ENCODE peak calls at places on chromosomes 2 and 18, in five cellular contexts. One of them, this sample, is unnamed.

GRCh38 chr2:236496311-236496710 is 73.3 kb upstream of the ACKR3 start:
- DNase-seq in ELF-1: no peak
- DNase-seq in lower lobe of right lung: no peak
- DNase-seq in HT1080: no peak
- DNase-seq in CD8-positive, alpha-beta memory T cell: no peak
- DNase-seq in this sample: no peak

GRCh38 chr2:30221531-30221930 is 9.8 kb upstream of the LBH start:
- DNase-seq in ELF-1: no peak
- DNase-seq in lower lobe of right lung: no peak
- DNase-seq in HT1080: no peak
- DNase-seq in CD8-positive, alpha-beta memory T cell: no peak
- DNase-seq in this sample: no peak

GRCh38 chr18:8188196-8188595 is 421.0 kb upstream of the RAB12 start:
- DNase-seq in ELF-1: no peak
- DNase-seq in lower lobe of right lung: no peak
- DNase-seq in HT1080: peak; percentile 94
- DNase-seq in CD8-positive, alpha-beta memory T cell: no peak
- DNase-seq in this sample: no peak

GRCh38 chr2:165007162-165007744 is 51.9 kb upstream of the SLC38A11 start:
- DNase-seq in ELF-1: no peak
- DNase-seq in lower lobe of right lung: no peak
- DNase-seq in HT1080: no peak
- DNase-seq in CD8-positive, alpha-beta memory T cell: no peak
- DNase-seq in this sample: no peak

GRCh38 chr2:137729305-137729704 is 235.0 kb upstream of the HNMT start:
- DNase-seq in ELF-1: no peak
- DNase-seq in lower lobe of right lung: no peak
- DNase-seq in HT1080: no peak
- DNase-seq in CD8-positive, alpha-beta memory T cell: no peak
- DNase-seq in this sample: no peak

GRCh38 chr2:138084206-138084605 is 119.9 kb downstream of the HNMT start:
- DNase-seq in ELF-1: no peak
- DNase-seq in lower lobe of right lung: no peak
- DNase-seq in HT1080: no peak
- DNase-seq in CD8-positive, alpha-beta memory T cell: no peak
- DNase-seq in this sample: no peak

GRCh38 chr2:152034257-152034801 is 64.5 kb downstream of the CACNB4 start:
- DNase-seq in ELF-1: no peak
- DNase-seq in lower lobe of right lung: no peak
- DNase-seq in HT1080: no peak
- DNase-seq in CD8-positive, alpha-beta memory T cell: no peak
- DNase-seq in this sample: no peak

GRCh38 chr2:67289921-67290371 is 107.2 kb upstream of the ETAA1 start:
- DNase-seq in ELF-1: no peak
- DNase-seq in lower lobe of right lung: no peak
- DNase-seq in HT1080: peak; percentile 68
- DNase-seq in CD8-positive, alpha-beta memory T cell: no peak
- DNase-seq in this sample: no peak

GRCh38 chr18:9506046-9506792 is 30.9 kb downstream of the RALBP1 start:
- DNase-seq in ELF-1: no peak
- DNase-seq in lower lobe of right lung: no peak
- DNase-seq in HT1080: peak; percentile 44
- DNase-seq in CD8-positive, alpha-beta memory T cell: no peak
- DNase-seq in this sample: no peak

GRCh38 chr2:165825041-165825440 is 31.0 kb upstream of the GALNT3 start:
- DNase-seq in ELF-1: no peak
- DNase-seq in lower lobe of right lung: no peak
- DNase-seq in HT1080: peak; percentile 9
- DNase-seq in CD8-positive, alpha-beta memory T cell: no peak
- DNase-seq in this sample: no peak

GRCh38 chr2:111068435-111069058 is 52.2 kb upstream of the BCL2L11 start:
- DNase-seq in ELF-1: peak; percentile 81
- DNase-seq in lower lobe of right lung: no peak
- DNase-seq in HT1080: no peak
- DNase-seq in CD8-positive, alpha-beta memory T cell: no peak
- DNase-seq in this sample: no peak

GRCh38 chr2:129908721-129909373 is 70.6 kb upstream of the RAB6C start:
- DNase-seq in ELF-1: no peak
- DNase-seq in lower lobe of right lung: no peak
- DNase-seq in HT1080: no peak
- DNase-seq in CD8-positive, alpha-beta memory T cell: no peak
- DNase-seq in this sample: no peak

GRCh38 chr18:33146009-33146408 is 294.5 kb downstream of the CCDC178 start:
- DNase-seq in ELF-1: no peak
- DNase-seq in lower lobe of right lung: no peak
- DNase-seq in HT1080: no peak
- DNase-seq in CD8-positive, alpha-beta memory T cell: no peak
- DNase-seq in this sample: no peak

GRCh38 chr2:169656164-169656563 is 38.0 kb downstream of the CFAP210 start:
- DNase-seq in ELF-1: no peak
- DNase-seq in lower lobe of right lung: no peak
- DNase-seq in HT1080: no peak
- DNase-seq in CD8-positive, alpha-beta memory T cell: no peak
- DNase-seq in this sample: no peak

GRCh38 chr2:117820444-117820843 is 6.0 kb downstream of the DDX18 start:
- DNase-seq in ELF-1: no peak
- DNase-seq in lower lobe of right lung: no peak
- DNase-seq in HT1080: no peak
- DNase-seq in CD8-positive, alpha-beta memory T cell: no peak
- DNase-seq in this sample: no peak

GRCh38 chr2:156325671-156326385 is 6.7 kb downstream of the NR4A2 start:
- DNase-seq in ELF-1: no peak
- DNase-seq in lower lobe of right lung: no peak
- DNase-seq in HT1080: no peak
- DNase-seq in CD8-positive, alpha-beta memory T cell: no peak
- DNase-seq in this sample: no peak

GRCh38 chr18:50629148-50629631 is 69.3 kb downstream of the MAPK4 start:
- DNase-seq in ELF-1: no peak
- DNase-seq in lower lobe of right lung: no peak
- DNase-seq in HT1080: no peak
- DNase-seq in CD8-positive, alpha-beta memory T cell: no peak
- DNase-seq in this sample: no peak

GRCh38 chr2:132416080-132416911 is at the start of gene GPR39:
- DNase-seq in ELF-1: peak; percentile 94
- DNase-seq in lower lobe of right lung: peak; percentile 94
- DNase-seq in HT1080: peak; percentile 99
- DNase-seq in CD8-positive, alpha-beta memory T cell: no peak
- DNase-seq in this sample: no peak

GRCh38 chr2:118046628-118047210 is 32.8 kb upstream of the CCDC93 start:
- DNase-seq in ELF-1: no peak
- DNase-seq in lower lobe of right lung: no peak
- DNase-seq in HT1080: peak; percentile 25
- DNase-seq in CD8-positive, alpha-beta memory T cell: no peak
- DNase-seq in this sample: no peak

GRCh38 chr2:181554511-181554910 is 97.3 kb downstream of the ITGA4 start:
- DNase-seq in ELF-1: no peak
- DNase-seq in lower lobe of right lung: no peak
- DNase-seq in HT1080: no peak
- DNase-seq in CD8-positive, alpha-beta memory T cell: no peak
- DNase-seq in this sample: no peak

GRCh38 chr18:79873449-79874110 is 75.8 kb downstream of the KCNG2 start:
- DNase-seq in ELF-1: peak; percentile 56
- DNase-seq in lower lobe of right lung: no peak
- DNase-seq in HT1080: no peak
- DNase-seq in CD8-positive, alpha-beta memory T cell: no peak
- DNase-seq in this sample: no peak

GRCh38 chr2:181138816-181139215 is 158.4 kb downstream of the UBE2E3 start:
- DNase-seq in ELF-1: no peak
- DNase-seq in lower lobe of right lung: no peak
- DNase-seq in HT1080: peak; percentile 69
- DNase-seq in CD8-positive, alpha-beta memory T cell: no peak
- DNase-seq in this sample: no peak

GRCh38 chr2:80073134-80073561 is 231.4 kb downstream of the LRRTM1 start:
- DNase-seq in ELF-1: peak; percentile 80
- DNase-seq in lower lobe of right lung: no peak
- DNase-seq in HT1080: peak; percentile 38
- DNase-seq in CD8-positive, alpha-beta memory T cell: no peak
- DNase-seq in this sample: no peak

GRCh38 chr2:143824796-143825195 is 695.1 kb downstream of the ZEB2 start:
- DNase-seq in ELF-1: no peak
- DNase-seq in lower lobe of right lung: no peak
- DNase-seq in HT1080: no peak
- DNase-seq in CD8-positive, alpha-beta memory T cell: no peak
- DNase-seq in this sample: no peak

GRCh38 chr2:96495983-96496382 is 9.2 kb downstream of the NEURL3 start:
- DNase-seq in ELF-1: no peak
- DNase-seq in lower lobe of right lung: no peak
- DNase-seq in HT1080: no peak
- DNase-seq in CD8-positive, alpha-beta memory T cell: no peak
- DNase-seq in this sample: no peak

GRCh38 chr2:215917953-215918620 is 95.3 kb downstream of the MREG start:
- DNase-seq in ELF-1: peak; percentile 68
- DNase-seq in lower lobe of right lung: no peak
- DNase-seq in HT1080: no peak
- DNase-seq in CD8-positive, alpha-beta memory T cell: no peak
- DNase-seq in this sample: no peak

GRCh38 chr2:177322801-177323261 is 58.3 kb upstream of the NFE2L2 start:
- DNase-seq in ELF-1: peak; percentile 64
- DNase-seq in lower lobe of right lung: no peak
- DNase-seq in HT1080: no peak
- DNase-seq in CD8-positive, alpha-beta memory T cell: no peak
- DNase-seq in this sample: no peak

GRCh38 chr2:62596061-62596658 is 90.2 kb upstream of the TMEM17 start:
- DNase-seq in ELF-1: no peak
- DNase-seq in lower lobe of right lung: no peak
- DNase-seq in HT1080: peak; percentile 60
- DNase-seq in CD8-positive, alpha-beta memory T cell: no peak
- DNase-seq in this sample: no peak

GRCh38 chr18:25446972-25447371 is 95.0 kb upstream of the ZNF521 start:
- DNase-seq in ELF-1: no peak
- DNase-seq in lower lobe of right lung: no peak
- DNase-seq in HT1080: peak; percentile 7
- DNase-seq in CD8-positive, alpha-beta memory T cell: no peak
- DNase-seq in this sample: no peak

GRCh38 chr2:28359222-28360065 is 33.2 kb upstream of the FOSL2 start:
- DNase-seq in ELF-1: no peak
- DNase-seq in lower lobe of right lung: peak; percentile 79
- DNase-seq in HT1080: peak; percentile 93
- DNase-seq in CD8-positive, alpha-beta memory T cell: peak; percentile 70
- DNase-seq in this sample: peak; percentile 85

GRCh38 chr18:37395631-37396030 is 170.0 kb downstream of the CELF4 start:
- DNase-seq in ELF-1: no peak
- DNase-seq in lower lobe of right lung: no peak
- DNase-seq in HT1080: no peak
- DNase-seq in CD8-positive, alpha-beta memory T cell: no peak
- DNase-seq in this sample: no peak

GRCh38 chr2:205700331-205701132 is 18.2 kb downstream of the NRP2 start:
- DNase-seq in ELF-1: peak; percentile 55
- DNase-seq in lower lobe of right lung: peak; percentile 65
- DNase-seq in HT1080: peak; percentile 92
- DNase-seq in CD8-positive, alpha-beta memory T cell: no peak
- DNase-seq in this sample: no peak

This sample was measured in CD4-positive, alpha-beta T cell.